ENCODE peak calls at places on chromosomes 12 and 14, in eight cellular contexts. S is HT1080; X is activated naive CD8-positive, alpha-beta T cell treated with anti-CD3 and anti-CD28 coated beads, Interleukin-2, amount 50 U/mL, for 16 hours; B is astrocyte of the hippocampus; I is GM20000; F is left ventricle myocardium inferior; H is GM18507; J is stimulated activated CD4-positive, alpha-beta T cell treated with anti-CD3 and anti-CD28 coated beads, Interleukin-4, amount 100 ng/mL, for 1 hour. P is an unnamed sample.
A peak's percentile ranks its signal among the peaks of the same experiment; 100 is the strongest.

GRCh38 chr14:68377056-68377455 is 415.8 kb downstream of the ZFP36L1 start:
- DNase-seq in I (no peak), H (no peak), X (no peak), B (peak; percentile 27), S (no peak), J (no peak), F (no peak), P (no peak)

GRCh38 chr12:11724888-11725310 is 75.4 kb downstream of the ETV6 start:
- DNase-seq in B (no peak), X (no peak), H (no peak), F (no peak), I (no peak), J (no peak), S (no peak), P (peak; percentile 33)

GRCh38 chr14:28731358-28731757 is 35.2 kb upstream of the FOXG1 start:
- DNase-seq in F (no peak), H (no peak), X (no peak), J (no peak), S (no peak), I (no peak), B (no peak), P (no peak)

GRCh38 chr12:68482660-68483059 is 128.0 kb upstream of the RAP1B start:
- DNase-seq in F (no peak), I (peak; percentile 53), S (no peak), J (no peak), H (no peak), X (no peak), B (no peak), P (no peak)

GRCh38 chr14:99806040-99806439 is 12.8 kb downstream of the EML1 start:
- DNase-seq in H (no peak), J (no peak), X (no peak), B (no peak), I (no peak), F (no peak), S (no peak), P (no peak)

GRCh38 chr12:2306686-2307249 is 254.0 kb downstream of the CACNA1C start:
- DNase-seq in X (no peak), J (no peak), S (no peak), I (no peak), F (no peak), B (no peak), H (no peak), P (no peak)

GRCh38 chr12:52633383-52633782 is 15.0 kb upstream of the KRT73 start:
- DNase-seq in F (no peak), J (no peak), X (no peak), B (no peak), S (no peak), I (no peak), H (no peak), P (no peak)

GRCh38 chr12:110352401-110352800 is 51.1 kb downstream of the ANAPC7 start:
- DNase-seq in X (no peak), B (no peak), S (no peak), J (no peak), F (no peak), H (no peak), I (no peak), P (no peak)

GRCh38 chr12:59833408-59833807 is 237.6 kb downstream of the SLC16A7 start:
- DNase-seq in I (no peak), H (no peak), B (no peak), X (no peak), J (no peak), F (no peak), S (peak; percentile 25), P (no peak)

GRCh38 chr12:89882051-89882450 is 173.4 kb upstream of the ATP2B1 start:
- DNase-seq in B (peak; percentile 51), X (no peak), J (no peak), H (no peak), S (peak; percentile 18), I (peak; percentile 44), F (no peak), P (peak; percentile 24)

GRCh38 chr12:6869049-6870021 is 2.0 kb downstream of the TPI1 start:
- DNase-seq in S (peak; percentile 71), I (peak; percentile 83), B (peak; percentile 88), X (peak; percentile 73), F (peak; percentile 69), H (no peak), J (peak; percentile 80), P (peak; percentile 81)

GRCh38 chr12:111803038-111803626 is 36.4 kb downstream of the ALDH2 start:
- DNase-seq in F (no peak), X (no peak), H (no peak), J (no peak), S (no peak), I (no peak), B (no peak), P (no peak)

GRCh38 chr12:2198542-2198941 is 145.8 kb downstream of the CACNA1C start:
- DNase-seq in I (no peak), B (no peak), J (no peak), X (no peak), H (no peak), F (no peak), S (no peak), P (no peak)

GRCh38 chr12:92778525-92778924 is 75.7 kb downstream of the PLEKHG7 start:
- DNase-seq in H (no peak), B (no peak), F (no peak), J (no peak), S (no peak), I (no peak), X (no peak), P (no peak)

GRCh38 chr14:64812412-64812811 is 67.3 kb downstream of the SPTB start:
- DNase-seq in I (peak; percentile 38), F (no peak), H (no peak), X (no peak), J (peak; percentile 29), S (no peak), B (no peak), P (no peak)

GRCh38 chr14:96273629-96274028 is 17.6 kb downstream of the BDKRB1 start:
- DNase-seq in I (no peak), F (no peak), S (no peak), H (no peak), J (no peak), X (no peak), B (no peak), P (no peak)

GRCh38 chr14:36773558-36773957 is 111.9 kb downstream of the PAX9 start:
- DNase-seq in J (no peak), B (peak; percentile 16), X (no peak), F (no peak), I (no peak), S (peak; percentile 50), H (no peak), P (peak; percentile 50)

GRCh38 chr14:101823081-101823480 is 61.6 kb downstream of the PPP2R5C start:
- DNase-seq in X (no peak), S (no peak), J (no peak), H (no peak), F (no peak), I (no peak), B (no peak), P (peak; percentile 26)

GRCh38 chr12:97159397-97159796 is 252.3 kb downstream of the NEDD1 start:
- DNase-seq in F (no peak), S (no peak), X (no peak), B (no peak), J (no peak), H (no peak), I (no peak), P (no peak)

GRCh38 chr14:69324341-69324931 is 64.5 kb downstream of the GALNT16 start:
- DNase-seq in B (no peak), S (no peak), X (no peak), F (no peak), I (no peak), H (no peak), J (no peak), P (no peak)

GRCh38 chr14:37889087-37889486 is 293.7 kb downstream of the TTC6 start:
- DNase-seq in F (peak; percentile 28), H (no peak), J (no peak), X (no peak), I (no peak), B (no peak), S (no peak), P (no peak)

GRCh38 chr12:88153959-88154358 is 11.9 kb downstream of the TMTC3 start:
- DNase-seq in J (no peak), B (peak; percentile 51), I (no peak), S (no peak), H (no peak), X (no peak), F (no peak), P (peak; percentile 84)

GRCh38 chr12:80044694-80045046 is 54.7 kb upstream of the OTOGL start:
- DNase-seq in H (no peak), J (no peak), B (peak; percentile 63), S (peak; percentile 90), X (no peak), I (no peak), F (no peak), P (peak; percentile 66)

GRCh38 chr14:71658261-71658860 is 273.9 kb upstream of the RGS6 start:
- DNase-seq in S (no peak), H (no peak), X (no peak), J (no peak), F (no peak), B (no peak), I (no peak), P (peak; percentile 10)

GRCh38 chr14:90757452-90757851 is 58.8 kb downstream of the TTC7B start:
- DNase-seq in B (no peak), X (no peak), J (no peak), S (no peak), H (no peak), I (no peak), F (no peak), P (no peak)

GRCh38 chr14:30921788-30922187 is 47.4 kb downstream of the COCH start:
- DNase-seq in F (no peak), J (no peak), B (no peak), X (no peak), H (no peak), I (no peak), S (no peak), P (no peak)

GRCh38 chr12:119412811-119413794 is 78.6 kb downstream of the CCDC60 start:
- DNase-seq in B (peak; percentile 68), X (no peak), J (peak; percentile 3), F (peak; percentile 50), I (peak; percentile 63), S (peak; percentile 46), H (peak; percentile 20), P (peak; percentile 79)

GRCh38 chr12:56119361-56119796 is 1.3 kb downstream of the ZC3H10 start:
- DNase-seq in F (peak; percentile 55), H (peak; percentile 40), I (peak; percentile 68), S (peak; percentile 74), X (no peak), J (peak; percentile 54), B (peak; percentile 90), P (peak; percentile 97)

GRCh38 chr12:117134721-117135120 is 35.5 kb upstream of the TESC start:
- DNase-seq in I (no peak), F (no peak), J (no peak), H (no peak), X (no peak), S (no peak), B (no peak), P (no peak)

GRCh38 chr14:102988054-102988453 is 65.6 kb downstream of the AMN start:
- DNase-seq in I (no peak), B (no peak), F (no peak), H (no peak), J (no peak), X (no peak), S (peak; percentile 34), P (no peak)

P was measured in cardiac fibroblast.